ENCODE peak calls at places on chromosomes 2 and 18, in five cellular contexts. Q is tibial nerve, O is aorta, S is stomach, B is adrenal gland. K is an unnamed sample.

GRCh38 chr2:36450466-36451196 is 95.1 kb downstream of the CRIM1 start:
- DNase-seq in O (no peak), Q (no peak), B (peak; percentile 27), S (no peak), K (no peak)

GRCh38 chr2:207467716-207468347 is 61.9 kb upstream of the CREB1 start:
- DNase-seq in B (no peak), S (no peak), Q (no peak), O (no peak), K (no peak)

GRCh38 chr18:58639751-58640427 is 11.0 kb upstream of the ALPK2 start:
- DNase-seq in B (no peak), O (no peak), Q (no peak), S (no peak), K (no peak)

GRCh38 chr18:75408554-75409506 is 18.7 kb downstream of the SMIM21 start:
- DNase-seq in B (no peak), S (no peak), O (no peak), Q (no peak), K (no peak)

GRCh38 chr2:56666758-56667157 is 483.0 kb downstream of the CCDC85A start:
- DNase-seq in Q (no peak), S (no peak), O (no peak), B (no peak), K (no peak)

GRCh38 chr18:51339866-51340265 is 142.4 kb upstream of the MEX3C start:
- DNase-seq in O (no peak), Q (no peak), S (no peak), B (no peak), K (no peak)

GRCh38 chr2:161844845-161845244 is 220.6 kb downstream of the SLC4A10 start:
- DNase-seq in Q (no peak), S (no peak), O (no peak), B (no peak), K (no peak)

GRCh38 chr2:149860276-149860921 is 272.8 kb upstream of the MMADHC start:
- DNase-seq in Q (peak; percentile 16), S (peak; percentile 27), B (peak; percentile 30), O (peak; percentile 66), K (peak; percentile 13)

GRCh38 chr2:68715353-68716041 is 19.1 kb upstream of the ARHGAP25 start:
- DNase-seq in B (peak; percentile 65), Q (peak; percentile 19), S (peak; percentile 69), O (peak; percentile 59), K (peak; percentile 70)

GRCh38 chr2:7182525-7182924 is 265.3 kb downstream of the RNF144A start:
- DNase-seq in S (no peak), O (no peak), B (no peak), Q (no peak), K (no peak)

GRCh38 chr2:7180641-7181370 is 263.6 kb downstream of the RNF144A start:
- DNase-seq in O (no peak), Q (no peak), B (peak; percentile 19), S (no peak), K (no peak)
- H3K27ac ChIP-seq in O (no peak overlapping the region), Q (no peak overlapping the region), B (no peak overlapping the region), S (no peak overlapping the region), K (no peak overlapping the region)

GRCh38 chr2:7024261-7024660 is 107.0 kb downstream of the RNF144A start:
- DNase-seq in O (no peak), Q (no peak), S (no peak), B (no peak), K (no peak)

GRCh38 chr2:7020939-7021470 is 103.8 kb downstream of the RNF144A start:
- DNase-seq in Q (no peak), S (no peak), O (no peak), B (no peak), K (no peak)

GRCh38 chr2:7023542-7023941 is 106.3 kb downstream of the RNF144A start:
- DNase-seq in Q (no peak), O (no peak), B (peak; percentile 88), S (no peak), K (no peak)

GRCh38 chr2:7022486-7022885 is 105.3 kb downstream of the RNF144A start:
- DNase-seq in S (no peak), Q (no peak), B (no peak), O (no peak), K (no peak)

GRCh38 chr2:7022956-7023467 is 105.8 kb downstream of the RNF144A start:
- DNase-seq in O (no peak), B (no peak), Q (no peak), S (no peak), K (no peak)
- H3K4me3 ChIP-seq in O (no peak overlapping the region), B (no peak overlapping the region), Q (no peak overlapping the region), S (no peak overlapping the region), K (no peak overlapping the region)

GRCh38 chr2:197433770-197434438 is 924 bp downstream of the SF3B1 start:
- DNase-seq in S (no peak), Q (no peak), B (no peak), O (no peak), K (no peak)
- H3K4me1 ChIP-seq in S (peaks cover 61% of the 10 kb centered on the region), Q (peaks cover 43% of the 10 kb centered on the region), B (peaks cover 54% of the 10 kb centered on the region), O (peaks cover 2% of the 10 kb centered on the region), K (peaks cover 8% of the 10 kb centered on the region)

GRCh38 chr2:84899181-84899580 is 6.3 kb upstream of the TMSB10 start:
- DNase-seq in Q (no peak), O (no peak), B (no peak), S (no peak), K (no peak)

GRCh38 chr2:84894758-84895520 is 10.5 kb upstream of the TMSB10 start:
- DNase-seq in B (no peak), S (no peak), O (no peak), Q (no peak), K (no peak)

GRCh38 chr2:84900951-84901350 is 4.5 kb upstream of the TMSB10 start:
- DNase-seq in Q (no peak), S (no peak), B (no peak), O (peak; percentile 63), K (no peak)

GRCh38 chr2:84899681-84900080 is 5.8 kb upstream of the TMSB10 start:
- DNase-seq in Q (no peak), B (no peak), O (no peak), S (peak; percentile 61), K (no peak)

DNA sequence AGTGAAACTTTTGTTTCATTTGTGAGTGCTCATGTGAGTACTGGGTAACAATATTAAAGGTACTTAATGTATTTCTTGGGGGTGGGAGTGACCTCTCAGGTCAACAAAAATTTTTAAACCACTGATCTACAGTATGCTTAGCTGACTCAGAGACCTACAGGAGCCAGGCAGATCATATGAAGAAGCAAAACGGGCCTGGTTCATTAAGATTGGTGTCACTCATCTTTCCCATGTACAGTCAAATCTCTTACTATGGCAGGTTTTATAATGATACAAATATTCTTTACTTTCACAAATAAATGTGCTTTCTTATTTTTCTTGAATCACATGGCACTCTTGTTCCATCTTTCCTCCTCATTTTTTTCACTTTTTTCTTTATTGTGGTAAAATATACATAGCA is 7.7 kb upstream of the TMSB10 start:
- DNase-seq in B (no peak), Q (no peak), S (no peak), O (no peak), K (no peak)
- H3K27ac ChIP-seq in B (no peak overlapping the region), Q (peak overlapping the region; percentile 60), S (peak overlapping the region; percentile 70), O (no peak overlapping the region), K (no peak overlapping the region)

GRCh38 chr2:105177546-105178254 is 63.8 kb upstream of the GPR45 start:
- DNase-seq in Q (no peak), B (no peak), S (no peak), O (no peak), K (no peak)
- H3K4me3 ChIP-seq in Q (no peak overlapping the region), B (no peak overlapping the region), S (no peak overlapping the region), O (no peak overlapping the region), K (no peak overlapping the region)

DNA sequence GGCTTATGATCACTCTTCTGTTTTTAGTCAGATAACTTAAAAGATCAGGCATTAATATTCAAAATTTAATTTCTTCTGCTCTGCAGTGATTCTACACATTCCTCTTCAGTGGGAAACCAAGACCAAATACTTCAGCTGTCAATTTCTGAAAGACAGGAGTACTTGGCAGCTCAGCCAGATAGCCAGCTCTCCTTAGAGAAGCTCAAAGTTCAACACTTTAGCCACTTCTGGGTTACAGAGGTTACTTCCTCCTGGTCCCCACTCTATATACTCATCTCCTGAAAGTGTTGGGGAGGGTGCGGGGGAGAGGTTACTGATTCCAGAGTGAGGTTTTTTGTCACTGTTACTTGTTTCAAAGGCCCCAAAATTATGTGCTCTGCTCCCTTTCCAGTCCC is 4.1 kb downstream of the CYTIP start:
- DNase-seq in Q (no peak), B (no peak), S (no peak), O (no peak), K (no peak)
- H3K4me1 ChIP-seq in Q (no peaks in the 10 kb centered on the region), B (no peaks in the 10 kb centered on the region), S (peaks cover 43% of the 10 kb centered on the region), O (peaks cover 4% of the 10 kb centered on the region), K (peaks cover 5% of the 10 kb centered on the region)

GRCh38 chr18:25097119-25098114 is 254.5 kb downstream of the ZNF521 start:
- DNase-seq in O (no peak), S (no peak), B (no peak), Q (no peak), K (no peak)

GRCh38 chr18:25102657-25103056 is 249.3 kb downstream of the ZNF521 start:
- DNase-seq in O (no peak), S (no peak), B (no peak), Q (no peak), K (no peak)

GRCh38 chr18:25103468-25104155 is 248.4 kb downstream of the ZNF521 start:
- DNase-seq in S (no peak), Q (no peak), O (no peak), B (no peak), K (no peak)

GRCh38 chr18:25099838-25100393 is 252.1 kb downstream of the ZNF521 start:
- DNase-seq in S (no peak), B (peak; percentile 32), O (no peak), Q (no peak), K (peak; percentile 49)
- H3K27ac ChIP-seq in S (no peak overlapping the region), B (no peak overlapping the region), O (no peak overlapping the region), Q (no peak overlapping the region), K (no peak overlapping the region)

GRCh38 chr2:200699310-200699709 is 112.4 kb upstream of the BZW1 start:
- DNase-seq in O (no peak), B (no peak), Q (no peak), S (no peak), K (no peak)

GRCh38 chr2:200694071-200694470 is 108.3 kb downstream of the AOX1 start:
- DNase-seq in S (no peak), B (no peak), O (no peak), Q (no peak), K (no peak)

GRCh38 chr2:200700856-200701255 is 110.9 kb upstream of the BZW1 start:
- DNase-seq in Q (no peak), B (no peak), O (no peak), S (no peak), K (no peak)

GRCh38 chr2:200698217-200698616 is 112.4 kb downstream of the AOX1 start:
- DNase-seq in Q (no peak), B (no peak), O (no peak), S (no peak), K (no peak)

DNA sequence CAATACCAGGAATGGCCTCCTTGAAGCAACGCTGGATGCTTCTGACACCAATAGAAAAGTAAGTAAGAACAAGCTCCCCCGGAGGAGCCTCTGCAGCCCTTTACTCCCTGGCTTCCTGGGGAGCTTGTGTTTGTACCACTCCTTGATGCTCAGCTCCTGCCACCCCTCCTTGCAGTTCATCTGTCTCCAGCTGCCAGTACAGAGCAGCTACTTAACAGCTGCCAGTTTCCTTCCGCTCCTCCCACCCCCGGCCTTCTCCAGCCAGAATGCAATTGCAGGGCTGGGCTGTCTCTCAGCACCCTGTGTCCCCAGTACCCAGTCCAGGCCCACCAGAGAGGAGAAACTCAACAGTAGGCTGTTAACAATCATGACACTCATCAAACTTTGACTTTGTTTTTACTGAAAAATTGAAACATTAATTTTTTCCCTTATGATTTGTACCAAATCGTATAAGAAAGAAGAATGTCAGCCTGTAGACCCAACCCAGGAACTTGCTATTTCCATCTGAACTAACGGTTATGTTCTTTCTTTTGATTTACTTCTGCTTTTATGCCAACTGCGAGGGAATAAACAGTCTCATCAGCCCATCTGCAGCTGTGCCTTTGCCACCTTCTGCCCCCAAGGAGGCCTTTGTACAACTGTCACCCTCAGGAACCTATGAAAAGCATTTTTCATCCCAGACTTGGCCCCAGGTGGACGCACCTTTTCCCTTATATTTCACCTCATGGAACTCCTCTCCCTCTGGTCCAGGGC is 109.5 kb downstream of the AOX1 start:
- DNase-seq in S (no peak), Q (no peak), B (no peak), O (peak; percentile 67), K (peak; percentile 60)
- H3K4me3 ChIP-seq in S (no peak overlapping the region), Q (no peak overlapping the region), B (no peak overlapping the region), O (no peak overlapping the region), K (no peak overlapping the region)

K was measured in right cardiac atrium.